ENCODE peak calls at places on chromosomes 3 and 15, in nine cellular contexts. X is stimulated activated CD4-positive, alpha-beta T cell treated with anti-CD3 and anti-CD28 coated beads, TNF-alpha, amount 100 ng/mL, for 4 hours; M is ACHN; A is EH; E is NCI-H69; R is neural progenitor cell; K is A172; Y is mesendoderm; G is WERI-Rb-1. N is an unnamed sample.

GRCh38 chr3:53708001-53708621 is 138.1 kb downstream of the CHDH start:
- DNase-seq in X (no peak), M (no peak), A (no peak), E (peak), R (no peak), K (no peak), Y (no peak), G (no peak), N (no peak)

GRCh38 chr3:42541079-42541478 is 38.6 kb downstream of the VIPR1 start:
- DNase-seq in X (no peak), M (no peak), A (no peak), E (peak), R (no peak), K (no peak), Y (no peak), G (no peak), N (no peak)

GRCh38 chr3:122461834-122462233 is 46.0 kb upstream of the WDR5B start:
- DNase-seq in X (no peak), M (no peak), A (no peak), E (no peak), R (no peak), K (no peak), Y (no peak), G (no peak), N (no peak)

GRCh38 chr3:186487819-186488218 is 56.4 kb downstream of the CRYGS start:
- DNase-seq in X (no peak), M (no peak), A (peak), E (no peak), R (peak), K (no peak), Y (peak), G (no peak), N (no peak)

GRCh38 chr3:78281381-78281780 is 1241.5 kb downstream of the ROBO2 start:
- DNase-seq in X (no peak), M (no peak), A (no peak), E (no peak), R (peak), K (no peak), Y (peak), G (peak), N (no peak)

GRCh38 chr15:39704684-39705083 is 78.0 kb downstream of the FSIP1 start:
- DNase-seq in X (no peak), M (no peak), A (peak), E (no peak), R (no peak), K (no peak), Y (peak), G (no peak), N (no peak)

GRCh38 chr15:78265752-78266224 is 1.4 kb downstream of the DNAJA4 start:
- DNase-seq in X (no peak), M (no peak), A (peak), E (no peak), R (no peak), K (peak), Y (no peak), G (no peak), N (no peak)

GRCh38 chr15:59536553-59536952 is 75.0 kb upstream of the GCNT3 start:
- DNase-seq in X (no peak), M (no peak), A (no peak), E (no peak), R (no peak), K (no peak), Y (no peak), G (peak), N (no peak)

GRCh38 chr3:101010316-101010715 is 17.1 kb upstream of the ABI3BP start:
- DNase-seq in X (no peak), M (no peak), A (peak), E (no peak), R (no peak), K (peak), Y (no peak), G (no peak), N (no peak)

GRCh38 chr3:7423995-7424394 is 563.1 kb downstream of the GRM7 start:
- DNase-seq in X (no peak), M (no peak), A (no peak), E (no peak), R (peak), K (no peak), Y (peak), G (no peak), N (no peak)

GRCh38 chr3:50675179-50676030 is 678 bp downstream of the DOCK3 start:
- DNase-seq in X (peak), M (peak), A (no peak), E (peak), R (peak), K (no peak), Y (peak), G (peak), N (peak)

GRCh38 chr15:24943361-24943760 is 11.4 kb upstream of the SNRPN start:
- DNase-seq in X (no peak), M (no peak), A (no peak), E (no peak), R (no peak), K (no peak), Y (no peak), G (peak), N (no peak)

GRCh38 chr15:77695548-77695947 is 62.8 kb upstream of the LINGO1 start:
- DNase-seq in X (no peak), M (no peak), A (no peak), E (no peak), R (no peak), K (no peak), Y (no peak), G (no peak), N (no peak)

N was measured in NCI-H2171 treated with DMSO at 0.1 percent for 48 hours.